ENCODE peak calls at places on chromosomes 16 and 17, in four cellular contexts. Q is stomach, I is C1 segment of cervical spinal cord, F is activated T-cell treated with anti-CD3 and anti-CD28 coated beads for 24 hours. P is an unnamed sample.

GRCh38 chr17:38428150-38428642 is at the start of gene ARHGAP23:
- DNase-seq in Q (peak; percentile 64), I (peak; percentile 79), F (no peak), P (no peak)

GRCh38 chr16:28193530-28194423 is 18.0 kb downstream of the XPO6 start:
- DNase-seq in Q (no peak), I (no peak), F (no peak), P (no peak)

GRCh38 chr17:81256616-81257015 is 17.5 kb downstream of the NDUFAF8 start:
- DNase-seq in I (peak; percentile 24), F (no peak), Q (no peak), P (no peak)

GRCh38 chr16:64343061-64343819 is 778.6 kb downstream of the CDH11 start:
- DNase-seq in F (no peak), I (no peak), Q (no peak), P (no peak)

GRCh38 chr17:2064980-2065785 is 10.3 kb downstream of the HIC1 start:
- DNase-seq in F (no peak), I (no peak), Q (no peak), P (no peak)

GRCh38 chr17:73291260-73291801 is 20.5 kb downstream of the CDC42EP4 start:
- DNase-seq in F (no peak), Q (peak; percentile 73), I (peak; percentile 56), P (peak; percentile 84)

GRCh38 chr17:76791053-76791980 is 53.4 kb downstream of the MFSD11 start:
- DNase-seq in F (peak; percentile 11), Q (peak; percentile 27), I (peak; percentile 49), P (no peak)

GRCh38 chr17:29625037-29625750 is 2.5 kb upstream of the CORO6 start:
- DNase-seq in I (peak; percentile 55), Q (no peak), F (no peak), P (no peak)

GRCh38 chr17:47829870-47830269 is 1.5 kb downstream of the MRPL10 start:
- DNase-seq in I (no peak), F (no peak), Q (no peak), P (no peak)

GRCh38 chr17:80847506-80848230 is 144.0 kb upstream of the CHMP6 start:
- DNase-seq in I (no peak), Q (no peak), F (peak; percentile 41), P (no peak)